ENCODE peak calls at places on chromosome 6, in nine cellular contexts. M is body of pancreas, H is spleen, K is IMR-90, Q is uterus, Z is adrenal gland, E is stomach, T is heart left ventricle, B is sigmoid colon. Y is an unnamed sample.
A peak's percentile ranks its signal among the peaks of the same experiment; 100 is the strongest.

GRCh38 chr6:45548657-45549515 is 171.2 kb upstream of the SUPT3H start:
- DNase-seq in M (no peak), H (no peak), K (peak; percentile 22), Q (no peak), Z (no peak), E (no peak), T (no peak), B (no peak), Y (no peak)

GRCh38 chr6:116400376-116400775 is 29.6 kb downstream of the DSE start:
- DNase-seq in M (no peak), H (no peak), K (no peak), Q (no peak), Z (no peak), E (no peak), T (no peak), B (no peak), Y (no peak)

GRCh38 chr6:146546440-146546839 is 2.8 kb downstream of the RAB32 start:
- DNase-seq in M (peak; percentile 17), H (no peak), K (peak; percentile 94), Q (no peak), Z (no peak), E (no peak), T (no peak), B (no peak), Y (peak; percentile 41)

GRCh38 chr6:158988477-158988876 is 11.5 kb downstream of the RSPH3 start:
- DNase-seq in M (no peak), H (no peak), K (no peak), Q (no peak), Z (no peak), E (no peak), T (no peak), B (no peak), Y (no peak)

GRCh38 chr6:108165714-108166663 is at the start of gene NR2E1:
- DNase-seq in M (no peak), H (no peak), K (peak; percentile 9), Q (no peak), Z (no peak), E (no peak), T (no peak), B (no peak), Y (no peak)

GRCh38 chr6:5506149-5506548 is 244.8 kb downstream of the FARS2 start:
- DNase-seq in M (no peak), H (no peak), K (no peak), Q (no peak), Z (no peak), E (no peak), T (no peak), B (no peak), Y (no peak)

GRCh38 chr6:95321106-95321505 is 256.2 kb upstream of the MANEA start:
- DNase-seq in M (no peak), H (no peak), K (peak; percentile 30), Q (no peak), Z (no peak), E (no peak), T (no peak), B (no peak), Y (no peak)

GRCh38 chr6:65113581-65113980 is 593.4 kb downstream of the EYS start:
- DNase-seq in M (no peak), H (no peak), K (peak; percentile 5), Q (no peak), Z (no peak), E (no peak), T (no peak), B (no peak), Y (no peak)

GRCh38 chr6:123994891-123995635 is 191.4 kb downstream of the NKAIN2 start:
- DNase-seq in M (no peak), H (no peak), K (no peak), Q (no peak), Z (no peak), E (no peak), T (no peak), B (no peak), Y (no peak)

GRCh38 chr6:113979930-113980329 is 9.0 kb upstream of the HDAC2 start:
- DNase-seq in M (no peak), H (no peak), K (no peak), Q (no peak), Z (no peak), E (no peak), T (no peak), B (no peak), Y (no peak)

GRCh38 chr6:3356824-3357420 is 98.2 kb downstream of the PSMG4 start:
- DNase-seq in M (peak; percentile 49), H (no peak), K (no peak), Q (no peak), Z (no peak), E (no peak), T (no peak), B (no peak), Y (no peak)

GRCh38 chr6:75220365-75220764 is 14.5 kb upstream of the COL12A1 start:
- DNase-seq in M (no peak), H (no peak), K (peak; percentile 27), Q (no peak), Z (no peak), E (no peak), T (no peak), B (no peak), Y (no peak)

GRCh38 chr6:73942581-73942980 is 246.6 kb downstream of the CD109 start:
- DNase-seq in M (no peak), H (no peak), K (peak; percentile 79), Q (no peak), Z (no peak), E (no peak), T (no peak), B (no peak), Y (no peak)

GRCh38 chr6:151440498-151440897 is 11.4 kb downstream of the RMND1 start:
- DNase-seq in M (no peak), H (no peak), K (no peak), Q (no peak), Z (no peak), E (no peak), T (no peak), B (no peak), Y (no peak)

GRCh38 chr6:151443449-151443848 is 8.5 kb downstream of the RMND1 start:
- DNase-seq in M (no peak), H (no peak), K (no peak), Q (no peak), Z (no peak), E (no peak), T (no peak), B (no peak), Y (no peak)

GRCh38 chr6:151441390-151442166 is 10.3 kb downstream of the RMND1 start:
- DNase-seq in M (no peak), H (no peak), K (no peak), Q (no peak), Z (no peak), E (no peak), T (no peak), B (no peak), Y (no peak)

GRCh38 chr6:151442359-151442758 is 9.6 kb downstream of the RMND1 start:
- DNase-seq in M (no peak), H (no peak), K (no peak), Q (no peak), Z (no peak), E (no peak), T (no peak), B (no peak), Y (no peak)

DNA sequence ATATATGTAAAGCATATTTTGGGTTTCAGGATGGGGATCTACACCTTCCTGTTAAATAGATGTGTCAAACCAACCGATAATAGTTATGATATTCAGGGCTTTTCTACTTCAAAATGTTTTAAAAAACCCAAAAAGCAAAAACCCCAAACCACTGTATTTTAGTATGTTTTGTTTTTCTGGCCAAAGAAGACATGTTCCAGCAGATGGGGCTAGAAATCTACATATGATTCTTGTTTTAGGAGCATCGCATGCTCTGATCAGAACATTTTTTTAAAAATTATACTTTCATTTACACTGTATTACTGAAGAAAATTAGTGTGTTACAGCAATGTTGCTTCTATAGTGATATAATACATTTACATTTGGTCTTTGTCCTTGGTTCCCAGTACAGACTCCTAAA is 11.0 kb downstream of the RMND1 start:
- DNase-seq in M (no peak), H (no peak), K (peak; percentile 50), Q (no peak), Z (no peak), E (no peak), T (no peak), B (no peak), Y (no peak)
- TF ChIP-seq CTCF in M (peak; percentile 18), H (no peak), K (peak; percentile 63), Q (peak; percentile 49), Z (peak; percentile 49), E (peak; percentile 22), T (no peak), B (peak; percentile 25), Y (no peak)

DNA sequence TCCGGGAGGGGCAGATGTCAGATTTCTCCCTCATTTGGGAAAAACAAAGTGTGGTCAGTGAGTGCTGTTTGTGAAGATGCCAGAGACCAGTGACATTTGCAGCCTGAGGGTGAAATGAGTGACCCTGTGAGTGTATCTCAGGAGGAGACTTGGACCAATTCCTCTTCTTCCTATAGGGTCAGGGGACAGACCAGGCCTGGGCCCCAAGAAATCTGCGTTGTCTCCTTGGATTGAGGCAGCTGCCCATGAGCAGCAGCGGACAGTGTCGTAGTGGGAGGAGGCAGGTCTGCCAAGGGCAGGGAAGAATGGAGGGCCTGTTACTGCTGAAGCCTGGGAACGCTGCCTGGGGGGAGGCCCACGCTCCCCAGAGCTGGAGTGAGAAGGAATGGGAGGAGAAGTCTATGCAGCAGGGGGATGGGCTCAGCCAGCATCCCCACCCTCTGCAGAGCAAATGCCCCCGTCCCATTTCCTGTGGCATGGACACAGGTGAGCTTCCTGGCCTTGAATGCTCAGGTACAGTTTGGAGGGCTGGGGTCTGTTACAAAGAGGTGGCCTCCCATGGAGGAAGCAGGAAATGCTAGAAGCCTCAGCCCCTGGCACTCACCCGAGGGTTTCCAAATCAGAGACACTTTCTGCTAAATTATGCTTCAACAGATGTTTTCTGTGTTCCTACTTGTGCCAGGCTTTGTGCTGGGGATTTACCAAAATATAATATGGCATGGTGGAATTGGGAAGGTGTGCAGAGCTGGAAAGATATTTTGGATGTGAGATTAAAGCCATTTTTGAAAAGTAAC is 29.8 kb downstream of the DAAM2 start:
- DNase-seq in M (no peak), H (no peak), K (no peak), Q (peak; percentile 64), Z (no peak), E (no peak), T (peak; percentile 74), B (peak; percentile 81), Y (no peak)
- H3K4me3 ChIP-seq in M (no peak overlapping the region), H (peak overlapping the region; percentile 39), K (no peak overlapping the region), Q (no peak overlapping the region), Z (no peak overlapping the region), E (peak overlapping the region; percentile 10), T (peak overlapping the region; percentile 44), B (no peak overlapping the region), Y (no peak overlapping the region)

GRCh38 chr6:30556006-30556713 is at the start of gene GNL1:
- DNase-seq in M (peak; percentile 98), H (peak; percentile 99), K (peak; percentile 85), Q (peak; percentile 92), Z (peak; percentile 97), E (peak; percentile 98), T (peak; percentile 93), B (peak; percentile 97), Y (peak; percentile 99)
- TF ChIP-seq POLR2A in M (no peak), H (no peak), K (peak; percentile 83), Q (peak; percentile 75), Z (peak; percentile 55), E (no peak), T (no peak), B (peak; percentile 5), Y (no peak)

DNA sequence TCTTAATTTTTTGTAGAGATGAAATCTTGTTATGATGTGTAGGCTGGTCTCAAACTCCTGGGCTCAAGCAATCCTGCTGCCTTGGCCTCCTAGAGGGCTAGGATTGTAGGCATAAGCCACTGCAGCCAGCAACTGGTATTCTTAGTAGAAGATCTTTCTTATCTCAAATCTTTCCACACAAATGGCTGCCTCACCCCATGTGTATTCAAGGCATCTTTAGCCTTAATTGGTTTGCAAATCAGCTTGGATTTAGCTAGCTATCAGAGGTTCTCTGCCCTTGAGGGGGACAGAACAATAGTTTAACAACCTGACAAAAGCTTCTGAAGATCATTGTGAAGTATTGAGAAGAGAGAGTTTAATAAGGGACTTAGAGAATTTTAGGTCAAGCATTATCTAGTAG is 17.9 kb upstream of the ABRACL start:
- DNase-seq in M (no peak), H (no peak), K (no peak), Q (no peak), Z (no peak), E (no peak), T (no peak), B (no peak), Y (no peak)
- TF ChIP-seq CTCF in M (no peak), H (no peak), K (no peak), Q (no peak), Z (no peak), E (no peak), T (no peak), B (no peak), Y (no peak)

Y was measured in lower leg skin.